ENCODE peak calls at places on chromosomes 1 and 21, in seven cellular contexts. P is left lung, W is aorta, I is mucosa of descending colon, U is psoas muscle, D is right cardiac atrium, R is PC-3. T is an unnamed sample. For H3K9me3 and H3K4me1, the result is how much of the 10 kb centered on the place peaks cover.

GRCh38 chr21:43911935-43912487 is 47.0 kb downstream of the AGPAT3 start:
- ATAC-seq in U (peak), P (no peak), R (no peak), D (peak), I (no peak), W (no peak), T (no peak)

GRCh38 chr1:72178266-72178665 is 104.1 kb downstream of the NEGR1 start:
- ATAC-seq in W (no peak), D (no peak), R (peak), P (peak), I (no peak), U (peak), T (no peak)

GRCh38 chr1:243917863-243918565 is 68.0 kb upstream of the AKT3 start:
- ATAC-seq in D (peak), R (peak), U (no peak), W (no peak), P (peak), I (peak), T (no peak)

GRCh38 chr1:58893257-58893869 is 109.5 kb upstream of the JUN start:
- ATAC-seq in R (no peak), U (no peak), D (peak), I (peak), P (peak), W (no peak), T (peak)

GRCh38 chr1:11550664-11551283 is 71.8 kb downstream of the DISP3 start:
- ATAC-seq in R (peak), I (peak), D (peak), P (peak), W (no peak), U (no peak), T (no peak)

GRCh38 chr1:2821373-2821955 is 20.0 kb upstream of the TTC34 start:
- ATAC-seq in W (no peak), R (no peak), P (no peak), U (no peak), D (no peak), I (no peak), T (no peak)

GRCh38 chr1:107897428-107898339 is 67.3 kb downstream of the VAV3 start:
- ATAC-seq in R (no peak), W (no peak), D (no peak), P (no peak), U (no peak), I (peak), T (no peak)

GRCh38 chr1:9593492-9594465 is 5.1 kb downstream of the TMEM201 start:
- ATAC-seq in P (peak), I (peak), R (no peak), D (peak), W (no peak), U (peak), T (peak)

GRCh38 chr1:1216770-1217620 is 3.0 kb upstream of the TNFRSF4 start:
- ATAC-seq in D (no peak), W (no peak), U (no peak), R (no peak), P (no peak), I (no peak), T (no peak)

DNA sequence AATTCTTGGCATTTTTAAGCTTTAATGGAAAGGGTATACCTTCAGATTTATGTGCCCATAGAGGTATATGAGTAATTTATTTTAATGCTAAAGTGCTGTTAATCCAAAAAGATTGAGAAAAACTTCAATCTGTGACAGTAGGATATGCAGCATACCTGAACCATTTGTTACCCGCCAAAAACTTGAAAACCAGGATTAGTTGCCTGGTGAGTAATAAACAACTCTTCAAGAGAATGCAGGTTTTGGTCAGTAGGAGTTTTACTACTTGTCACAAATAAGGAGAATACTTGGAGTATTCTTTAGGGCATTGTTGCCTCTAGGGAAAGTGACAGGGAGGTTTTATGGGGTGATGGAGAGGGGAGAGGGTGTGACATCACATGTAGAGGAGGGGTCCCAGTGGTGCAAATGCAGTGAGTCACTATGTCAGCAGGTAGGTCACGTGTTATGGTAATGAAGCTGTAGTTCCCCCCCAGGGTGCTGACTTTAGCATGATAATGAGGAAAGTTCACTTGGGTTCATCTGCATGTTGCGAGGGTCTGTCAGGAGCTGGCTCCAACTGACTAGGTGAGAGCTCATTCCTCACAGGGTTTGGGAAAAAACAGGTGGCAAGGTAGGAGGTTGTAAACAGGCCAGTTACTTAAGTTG is 23.1 kb downstream of the USP25 start:
- ATAC-seq in U (no peak), D (no peak), I (no peak), P (no peak), W (no peak), R (peak), T (no peak)
- H3K9me3 ChIP-seq in U (under half), D (under half), I (under half), P (under half), W (under half), R (under half), T (under half)

GRCh38 chr1:151612506-151613274 is 840 bp downstream of the SNX27 start:
- ATAC-seq in P (peak), R (peak), I (peak), W (peak), U (peak), D (peak), T (no peak)
- H3K4me1 ChIP-seq in P (half or more), R (under half), I (under half), W (under half), U (under half), D (under half), T (under half)

GRCh38 chr1:27009601-27010197 is 3.0 kb downstream of the TENT5B start:
- ATAC-seq in W (no peak), R (peak), D (peak), P (peak), U (no peak), I (peak), T (no peak)

GRCh38 chr1:27010226-27010994 is 2.2 kb downstream of the TENT5B start:
- ATAC-seq in P (no peak), W (no peak), D (no peak), I (no peak), R (peak), U (no peak), T (no peak)

GRCh38 chr1:27011058-27011764 is 1.4 kb downstream of the TENT5B start:
- ATAC-seq in I (no peak), W (no peak), R (peak), P (peak), U (peak), D (no peak), T (peak)

GRCh38 chr1:27015260-27015659 is 2.6 kb upstream of the TENT5B start:
- ATAC-seq in I (no peak), P (no peak), U (no peak), W (no peak), R (no peak), D (no peak), T (no peak)

DNA sequence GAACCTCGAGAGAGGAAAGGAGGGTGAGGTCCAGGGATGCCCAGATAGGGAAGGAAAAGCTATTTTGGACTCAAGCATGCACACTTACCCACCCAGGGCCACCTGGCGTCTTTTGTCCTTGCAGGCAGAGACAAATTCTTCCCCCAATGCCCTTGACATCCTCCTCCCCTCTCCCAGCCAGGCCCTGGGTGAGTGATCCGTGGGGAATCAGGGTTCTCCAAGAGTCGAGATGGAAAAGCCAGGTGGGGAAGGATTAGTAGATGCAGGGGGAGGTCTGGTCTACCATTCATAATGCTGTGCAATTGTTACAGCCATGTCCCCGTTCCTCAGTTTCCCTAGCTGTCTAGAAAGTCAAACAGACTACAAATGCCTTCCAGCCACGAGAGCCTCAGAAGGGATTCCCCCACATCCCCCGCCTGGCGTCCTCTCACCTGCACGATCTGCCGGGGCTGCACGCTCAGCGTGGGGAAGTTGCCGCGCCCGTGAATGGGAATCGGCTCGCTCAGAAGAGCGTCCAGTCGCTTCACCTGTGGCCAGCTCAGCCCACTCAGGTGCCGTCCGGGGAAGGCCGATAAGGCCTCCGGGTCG is 580 bp downstream of the TENT5B start:
- ATAC-seq in U (no peak), I (no peak), D (no peak), W (peak), R (no peak), P (no peak), T (no peak)
- H3K4me3 ChIP-seq in U (peak), I (no peak), D (peak), W (peak), R (peak), P (peak), T (peak)

DNA sequence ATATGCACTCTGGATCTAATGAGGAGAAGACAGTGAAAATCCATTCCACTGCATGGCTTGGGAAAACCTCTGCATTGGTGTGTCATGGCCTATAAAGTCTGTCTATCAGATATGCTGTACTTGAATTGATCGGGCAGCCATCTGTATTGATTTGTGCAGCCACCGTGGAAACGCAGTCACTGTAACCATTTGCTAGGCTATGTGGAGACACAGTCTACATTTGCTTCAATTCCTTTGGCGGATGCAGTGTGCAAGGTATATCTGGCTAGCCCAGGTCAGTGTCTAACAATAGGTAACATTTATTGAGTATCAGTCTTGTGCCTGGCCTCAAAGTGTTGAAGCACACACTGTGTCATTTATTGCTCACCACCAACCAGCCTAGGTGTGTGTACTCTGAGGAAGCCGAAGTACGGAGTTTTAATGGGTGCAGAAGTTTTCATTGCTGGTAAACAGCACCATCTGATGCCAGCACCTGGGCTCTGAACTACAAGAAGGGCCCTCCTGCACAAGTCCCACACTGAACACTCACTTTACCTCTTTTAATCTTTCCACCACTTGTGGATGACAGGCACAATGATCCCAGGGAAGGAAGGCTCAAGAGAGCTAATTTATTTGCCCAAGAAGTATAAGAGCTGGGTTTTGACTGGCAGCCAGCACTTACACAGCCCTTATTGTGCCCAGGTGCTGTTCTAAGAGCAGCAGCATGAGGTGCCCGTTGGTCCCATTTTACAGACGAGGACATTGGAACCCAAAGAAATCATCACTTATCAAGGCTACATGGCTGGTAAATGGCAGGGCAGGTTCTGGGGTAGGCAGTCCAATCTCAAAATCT is 83.3 kb downstream of the DAB1 start:
- ATAC-seq in R (no peak), D (no peak), I (no peak), P (peak), U (no peak), W (no peak), T (no peak)
- H3K9me3 ChIP-seq in R (under half), D (under half), I (under half), P (under half), U (under half), W (under half), T (under half)

DNA sequence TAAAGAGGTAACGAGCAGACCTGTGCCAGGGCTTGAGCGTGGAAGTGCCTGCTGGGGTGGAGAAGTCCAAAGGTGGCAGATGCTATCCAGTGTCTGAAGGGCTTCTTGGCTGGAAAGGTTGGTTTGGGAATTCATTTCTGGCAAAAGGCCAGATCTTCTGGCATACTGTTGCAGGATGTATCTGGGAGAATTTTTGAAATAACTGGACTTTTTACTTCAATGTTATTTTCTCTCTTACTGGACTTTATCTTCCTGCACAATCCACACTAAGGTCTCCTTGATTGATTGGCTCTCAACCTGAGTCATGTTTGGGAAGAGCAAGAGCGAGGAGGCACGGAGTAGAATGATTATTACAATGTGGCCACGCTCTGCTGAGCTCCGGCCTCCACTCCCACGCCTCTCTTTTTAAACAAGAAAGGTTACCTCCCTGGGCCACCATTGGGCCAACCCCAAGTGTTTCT is 278.4 kb downstream of the TM2D1 start:
- ATAC-seq in D (no peak), W (no peak), P (no peak), U (no peak), R (no peak), I (peak), T (no peak)
- H3K4me1 ChIP-seq in D (under half), W (under half), P (under half), U (half or more), R (under half), I (half or more), T (under half)

GRCh38 chr1:73800376-73800775 is 397.6 kb downstream of the LRRIQ3 start:
- ATAC-seq in I (no peak), P (peak), R (peak), W (no peak), U (no peak), D (no peak), T (peak)
- H3K4me3 ChIP-seq in I (no peak), P (no peak), R (no peak), W (no peak), U (no peak), D (no peak), T (no peak)

GRCh38 chr21:23488245-23488644 is 2119.0 kb downstream of the MRPL39 start:
- ATAC-seq in R (no peak), D (no peak), I (no peak), P (no peak), U (no peak), W (no peak), T (no peak)
- H3K9me3 ChIP-seq in R (under half), D (under half), I (under half), P (under half), U (under half), W (under half), T (under half)

DNA sequence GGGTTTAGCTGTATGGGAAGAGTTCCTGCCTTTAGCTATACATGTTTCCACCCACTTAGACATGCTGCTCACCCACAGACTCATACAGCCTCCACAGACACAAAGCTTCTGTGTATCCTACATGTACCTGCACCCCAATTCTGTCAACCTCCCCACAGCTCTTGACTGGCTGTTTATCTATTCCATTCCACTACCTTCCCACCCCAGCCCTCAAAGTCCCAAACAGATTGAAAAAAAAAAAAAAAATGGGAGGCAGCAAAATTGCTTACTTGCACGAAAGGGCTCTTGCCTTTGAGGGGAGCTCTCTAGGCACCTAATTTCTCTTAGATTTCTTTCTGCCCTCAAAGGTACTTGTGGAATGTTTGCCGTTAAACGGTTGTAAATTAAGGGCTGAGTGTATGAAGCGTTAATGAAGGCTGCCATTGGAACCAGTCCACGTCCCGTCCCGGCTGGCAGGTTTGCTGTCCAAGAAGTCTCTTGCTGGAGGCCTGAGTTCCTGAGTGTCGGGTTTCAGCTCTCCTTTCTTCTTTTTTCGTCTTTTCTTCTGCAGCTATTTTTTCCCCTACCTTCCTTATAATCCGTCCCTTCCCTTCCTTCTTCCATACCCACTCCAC is 43.6 kb downstream of the PBX1 start:
- ATAC-seq in W (peak), D (peak), R (peak), I (peak), U (peak), P (peak), T (peak)
- H3K4me1 ChIP-seq in W (under half), D (under half), R (under half), I (under half), U (under half), P (under half), T (under half)

GRCh38 chr1:199728345-199728744 is 299.2 kb upstream of the NR5A2 start:
- ATAC-seq in W (no peak), U (no peak), P (no peak), D (no peak), R (no peak), I (no peak), T (no peak)
- H3K4me3 ChIP-seq in W (no peak), U (no peak), P (no peak), D (no peak), R (no peak), I (no peak), T (no peak)

T was measured in gastroesophageal sphincter.